ENCODE peak calls at places on chromosomes 6 and 20, in seven cellular contexts. W is ACHN; S is AML-193; U is amniotic stem cell; O is psoas muscle; T is GM23338; A is stimulated activated CD4-positive, alpha-beta T cell treated with anti-CD3 and anti-CD28 coated beads, Interleukin-4, amount 100 ng/mL, for 48 hours. Y is an unnamed sample.

GRCh38 chr6:22471369-22471690 is 98.0 kb upstream of the HDGFL1 start:
- DNase-seq in U (no peak), W (no peak), S (no peak), T (no peak), O (no peak), A (no peak), Y (no peak)

GRCh38 chr6:1062786-1063545 is 248.9 kb upstream of the FOXQ1 start:
- DNase-seq in T (peak; percentile 67), U (no peak), O (no peak), A (no peak), S (no peak), W (no peak), Y (no peak)

GRCh38 chr20:49699200-49699992 is 14.3 kb downstream of the B4GALT5 start:
- DNase-seq in S (no peak), U (peak; percentile 56), O (no peak), T (peak; percentile 30), W (peak; percentile 62), A (no peak), Y (peak; percentile 71)

GRCh38 chr20:56414842-56415765 is 3.0 kb downstream of the CASS4 start:
- DNase-seq in W (no peak), S (no peak), O (no peak), T (no peak), U (peak; percentile 61), A (peak; percentile 52), Y (no peak)

GRCh38 chr6:11279213-11279780 is 46.8 kb upstream of the NEDD9 start:
- DNase-seq in A (no peak), S (no peak), T (no peak), O (peak; percentile 70), U (no peak), W (no peak), Y (no peak)

GRCh38 chr6:92126983-92127382 is 1292.4 kb downstream of the EPHA7 start:
- DNase-seq in T (no peak), O (no peak), S (no peak), A (no peak), W (no peak), U (no peak), Y (no peak)

GRCh38 chr6:49430866-49431265 is 32.2 kb downstream of the MMUT start:
- DNase-seq in O (no peak), W (no peak), T (no peak), S (no peak), U (no peak), A (no peak), Y (no peak)

GRCh38 chr20:38129248-38129865 is 35.7 kb downstream of the TGM2 start:
- DNase-seq in O (peak; percentile 27), T (no peak), U (no peak), A (no peak), W (no peak), S (no peak), Y (no peak)

GRCh38 chr20:5835234-5835845 is 85.1 kb downstream of the SHLD1 start:
- DNase-seq in U (no peak), A (no peak), O (peak; percentile 55), W (no peak), T (no peak), S (peak; percentile 12), Y (no peak)

GRCh38 chr6:111854683-111855082 is 18.6 kb downstream of the FYN start:
- DNase-seq in T (no peak), U (no peak), S (no peak), O (no peak), W (no peak), A (no peak), Y (no peak)

GRCh38 chr6:140462495-140463311 is 1088.3 kb upstream of the CITED2 start:
- DNase-seq in W (no peak), O (no peak), A (no peak), S (peak; percentile 78), U (no peak), T (peak; percentile 62), Y (no peak)

GRCh38 chr20:17533396-17533795 is 2.2 kb upstream of the BFSP1 start:
- DNase-seq in T (peak; percentile 68), O (no peak), A (no peak), U (peak; percentile 10), S (peak; percentile 17), W (peak; percentile 35), Y (peak; percentile 68)

GRCh38 chr6:6883011-6883410 is 224.8 kb upstream of the RREB1 start:
- DNase-seq in S (no peak), O (no peak), T (no peak), U (no peak), A (no peak), W (no peak), Y (no peak)

GRCh38 chr6:13342414-13343019 is 14.2 kb upstream of the TBC1D7 start:
- DNase-seq in O (no peak), W (no peak), T (no peak), A (no peak), S (no peak), U (no peak), Y (no peak)

GRCh38 chr6:139473731-139474130 is 99.3 kb upstream of the CITED2 start:
- DNase-seq in T (no peak), W (no peak), S (no peak), U (no peak), O (no peak), A (no peak), Y (no peak)

GRCh38 chr6:137816133-137816579 is 50.9 kb upstream of the TNFAIP3 start:
- DNase-seq in O (no peak), W (no peak), T (no peak), S (peak; percentile 44), A (no peak), U (no peak), Y (no peak)

GRCh38 chr20:57536120-57536708 is 11.3 kb upstream of the CTCFL start:
- DNase-seq in U (no peak), S (no peak), T (no peak), O (no peak), A (no peak), W (no peak), Y (no peak)

GRCh38 chr6:46329568-46329967 is 158.8 kb upstream of the ENPP5 start:
- DNase-seq in W (no peak), U (no peak), T (no peak), A (no peak), O (no peak), S (no peak), Y (no peak)

GRCh38 chr20:13221673-13222318 is 722 bp downstream of the ISM1 start:
- DNase-seq in S (peak; percentile 8), T (peak; percentile 83), A (peak; percentile 63), W (peak; percentile 61), O (peak; percentile 60), U (peak; percentile 38), Y (peak; percentile 81)

GRCh38 chr6:136534268-136534667 is 16.0 kb downstream of the MAP7 start:
- DNase-seq in U (no peak), W (no peak), T (no peak), O (no peak), S (no peak), A (no peak), Y (no peak)

GRCh38 chr20:36744764-36745191 is 1.1 kb downstream of the NDRG3 start:
- DNase-seq in W (no peak), T (peak; percentile 42), O (peak; percentile 87), A (no peak), U (no peak), S (no peak), Y (no peak)

GRCh38 chr6:143037470-143037869 is 23.2 kb upstream of the AIG1 start:
- DNase-seq in A (no peak), W (peak; percentile 24), O (no peak), U (no peak), S (no peak), T (no peak), Y (no peak)

GRCh38 chr20:24382775-24383174 is 86.7 kb upstream of the SYNDIG1 start:
- DNase-seq in S (no peak), U (no peak), O (no peak), T (no peak), A (no peak), W (no peak), Y (no peak)

GRCh38 chr6:3961581-3962225 is 112.5 kb downstream of the FAM50B start:
- DNase-seq in W (no peak), S (no peak), T (no peak), A (no peak), O (no peak), U (no peak), Y (no peak)

GRCh38 chr6:17640477-17640917 is 40.4 kb downstream of the FAM8A1 start:
- DNase-seq in T (no peak), A (no peak), W (no peak), O (no peak), U (no peak), S (peak; percentile 81), Y (no peak)

Y was measured in Caki2.